ENCODE peak calls at places on chromosomes 2 and 18, in six cellular contexts. Y, F, P, B, K and T are unnamed samples.

GRCh38 chr2:153967248-153967973 is 95.7 kb downstream of the GALNT13 start:
- DNase-seq in Y (no peak), F (no peak), P (no peak), B (no peak), K (no peak), T (no peak)

GRCh38 chr18:61731693-61732376 is 161.0 kb downstream of the RNF152 start:
- DNase-seq in Y (no peak), F (peak; percentile 37), P (peak; percentile 74), B (peak; percentile 87), K (no peak), T (no peak)

GRCh38 chr2:238847841-238848565 is at the start of gene TWIST2:
- DNase-seq in Y (peak; percentile 39), F (peak; percentile 95), P (peak; percentile 94), B (peak; percentile 97), K (peak; percentile 37), T (peak; percentile 60)

GRCh38 chr2:62660582-62661262 is 44.8 kb upstream of the EHBP1 start:
- DNase-seq in Y (no peak), F (peak; percentile 96), P (peak; percentile 95), B (peak; percentile 91), K (no peak), T (no peak)

GRCh38 chr18:76801567-76802505 is 20.5 kb upstream of the ZNF236 start:
- DNase-seq in Y (peak; percentile 57), F (peak; percentile 35), P (peak; percentile 45), B (peak; percentile 32), K (peak; percentile 69), T (peak; percentile 69)

GRCh38 chr18:33034941-33035340 is 262.1 kb upstream of the KLHL14 start:
- DNase-seq in Y (no peak), F (peak; percentile 75), P (peak; percentile 37), B (no peak), K (no peak), T (no peak)

GRCh38 chr2:42922790-42923631 is 130.6 kb upstream of the HAAO start:
- DNase-seq in Y (no peak), F (peak; percentile 94), P (peak; percentile 95), B (peak; percentile 99), K (no peak), T (no peak)

GRCh38 chr2:145874466-145874865 is 1354.5 kb upstream of the ZEB2 start:
- DNase-seq in Y (no peak), F (peak; percentile 59), P (peak; percentile 81), B (peak; percentile 41), K (no peak), T (no peak)

GRCh38 chr18:32896781-32897547 is 124.1 kb upstream of the KLHL14 start:
- DNase-seq in Y (no peak), F (peak; percentile 77), P (peak; percentile 38), B (peak; percentile 62), K (no peak), T (no peak)

GRCh38 chr2:202529389-202529788 is 105.4 kb upstream of the FAM117B start:
- DNase-seq in Y (no peak), F (peak; percentile 76), P (peak; percentile 56), B (peak; percentile 58), K (no peak), T (no peak)

GRCh38 chr2:145194671-145195070 is 674.8 kb upstream of the ZEB2 start:
- DNase-seq in Y (no peak), F (no peak), P (no peak), B (no peak), K (no peak), T (no peak)

GRCh38 chr2:197450485-197450884 is 2.9 kb upstream of the COQ10B start:
- DNase-seq in Y (no peak), F (no peak), P (no peak), B (no peak), K (no peak), T (no peak)

GRCh38 chr2:39515273-39515896 is 78.3 kb upstream of the MAP4K3 start:
- DNase-seq in Y (no peak), F (no peak), P (no peak), B (no peak), K (no peak), T (no peak)

GRCh38 chr2:39517102-39517436 is 80.0 kb upstream of the MAP4K3 start:
- DNase-seq in Y (no peak), F (no peak), P (no peak), B (no peak), K (no peak), T (no peak)

GRCh38 chr2:39515897-39516346 is 78.8 kb upstream of the MAP4K3 start:
- DNase-seq in Y (no peak), F (no peak), P (no peak), B (no peak), K (no peak), T (no peak)

GRCh38 chr2:39517622-39518021 is 80.5 kb upstream of the MAP4K3 start:
- DNase-seq in Y (no peak), F (no peak), P (no peak), B (no peak), K (no peak), T (no peak)

DNA sequence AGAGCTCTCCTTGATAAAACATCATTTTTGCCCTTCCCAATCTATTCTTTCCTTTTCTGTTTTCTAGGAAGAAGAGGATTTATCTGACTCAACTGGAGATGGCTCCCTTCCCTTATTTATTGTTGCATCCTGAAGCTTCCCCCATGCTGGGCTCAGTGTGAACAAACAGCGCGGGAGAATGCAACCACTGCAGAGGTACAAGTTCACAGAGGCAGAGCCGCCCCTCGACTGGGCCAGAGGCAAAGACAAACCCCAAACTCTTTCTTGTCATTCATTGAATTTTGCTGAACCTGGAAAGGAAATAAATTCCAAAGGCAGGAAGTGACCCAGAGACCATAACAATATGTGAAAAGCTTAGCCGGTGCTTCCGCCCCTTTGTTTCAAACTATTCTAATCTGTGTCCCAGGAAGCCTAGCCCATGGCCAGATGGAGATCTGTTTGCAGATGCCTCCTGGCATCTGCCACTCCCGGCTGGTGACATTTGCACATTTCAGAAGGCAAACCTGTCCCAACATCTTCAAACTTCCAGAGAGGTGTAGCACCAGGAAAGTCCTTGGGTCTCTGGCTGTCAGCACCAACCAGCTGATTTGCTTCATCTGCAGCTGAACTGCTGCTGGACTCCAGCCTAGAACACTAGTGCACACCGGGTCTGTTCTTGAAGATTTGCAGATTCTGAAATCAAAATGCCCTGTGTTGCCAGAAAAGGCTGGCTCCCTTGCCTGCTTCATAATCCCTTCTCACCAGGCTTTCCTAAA is 79.4 kb upstream of the MAP4K3 start:
- DNase-seq in Y (no peak), F (peak; percentile 55), P (peak; percentile 71), B (peak; percentile 90), K (peak; percentile 34), T (peak; percentile 21)
- TF ChIP-seq CTCF in Y (no peak), F (no peak), P (no peak), B (no peak), K (no peak), T (no peak)

GRCh38 chr2:69514836-69515235 is 77.6 kb upstream of the NFU1 start:
- DNase-seq in Y (no peak), F (no peak), P (peak; percentile 35), B (peak; percentile 30), K (no peak), T (no peak)

GRCh38 chr2:69512446-69512845 is 75.2 kb upstream of the NFU1 start:
- DNase-seq in Y (no peak), F (no peak), P (no peak), B (no peak), K (no peak), T (no peak)

GRCh38 chr2:69517410-69517809 is 80.2 kb upstream of the NFU1 start:
- DNase-seq in Y (no peak), F (no peak), P (peak; percentile 40), B (peak; percentile 31), K (no peak), T (no peak)

GRCh38 chr2:69510204-69510603 is 73.0 kb upstream of the NFU1 start:
- DNase-seq in Y (no peak), F (no peak), P (no peak), B (no peak), K (no peak), T (no peak)

DNA sequence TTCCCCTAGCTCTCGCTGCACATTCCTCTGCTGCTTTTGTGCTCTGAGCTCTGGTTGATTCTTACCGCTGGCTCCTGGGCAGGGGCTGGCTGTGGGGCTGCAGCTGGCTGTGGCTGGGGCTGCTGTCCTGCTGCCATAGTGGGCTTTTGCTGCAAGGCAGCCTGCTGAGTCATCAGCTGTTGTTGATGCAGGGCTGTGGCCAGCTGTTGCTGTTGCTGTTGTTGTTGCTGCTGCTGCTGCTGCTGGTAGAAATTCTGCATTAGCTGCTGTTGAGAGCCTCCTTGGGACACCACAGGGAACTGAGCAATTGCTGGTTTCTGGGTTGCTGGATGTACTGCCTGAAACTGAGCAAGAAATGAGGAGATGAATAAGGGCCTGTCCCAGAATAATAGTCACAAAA is 77.2 kb upstream of the NFU1 start:
- DNase-seq in Y (no peak), F (peak; percentile 89), P (peak; percentile 75), B (peak; percentile 72), K (no peak), T (peak; percentile 84)
- TF ChIP-seq CTCF in Y (no peak), F (no peak), P (no peak), B (no peak), K (no peak), T (no peak)

GRCh38 chr2:231260442-231260841 is 62.0 kb downstream of the ARMC9 start:
- DNase-seq in Y (no peak), F (peak; percentile 43), P (peak; percentile 40), B (peak; percentile 17), K (no peak), T (no peak)
- TF ChIP-seq CTCF in Y (no peak), F (no peak), P (no peak), B (no peak), K (no peak), T (no peak)

DNA sequence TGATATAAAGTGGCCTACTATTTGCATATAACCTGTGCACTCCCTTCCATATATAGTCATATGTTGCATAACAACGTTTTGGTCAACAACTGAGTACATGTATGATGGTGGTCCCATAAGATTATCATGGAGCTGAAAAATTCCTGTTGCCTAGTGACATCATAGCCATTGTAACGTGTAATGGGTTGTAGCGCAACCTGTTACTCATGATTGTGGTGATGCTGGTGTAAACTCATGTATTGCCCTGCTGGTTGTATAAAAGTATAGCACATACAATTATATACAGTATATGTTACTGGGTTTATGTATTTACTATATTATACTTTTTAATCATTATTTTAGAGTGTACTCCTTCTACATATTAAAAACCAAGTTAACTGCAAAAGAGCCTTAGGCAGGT is 144.8 kb upstream of the IL1R2 start:
- DNase-seq in Y (no peak), F (no peak), P (peak; percentile 62), B (no peak), K (no peak), T (no peak)
- TF ChIP-seq CTCF in Y (no peak), F (no peak), P (no peak), B (no peak), K (no peak), T (no peak)

DNA sequence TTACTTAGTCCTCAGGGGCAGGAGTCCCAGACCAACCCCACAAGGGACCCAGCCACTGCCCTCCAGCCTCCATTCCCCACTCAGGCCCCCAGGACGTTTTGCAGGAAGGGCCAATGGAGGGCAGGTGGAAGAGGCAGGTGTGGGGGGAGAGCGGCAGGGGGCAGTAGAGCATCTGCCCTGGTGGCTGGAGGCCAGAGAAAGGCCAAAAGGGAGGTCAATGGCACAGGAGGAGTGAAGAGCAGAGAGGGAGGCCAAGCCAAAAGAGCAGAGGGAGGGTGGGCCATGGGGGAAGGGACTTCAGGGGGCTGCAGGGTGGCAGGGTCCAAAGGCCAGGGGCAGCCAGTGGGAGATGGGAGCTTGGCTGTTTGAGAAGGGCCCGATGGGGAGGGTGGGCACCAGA is 17.3 kb upstream of the GPR55 start:
- DNase-seq in Y (no peak), F (no peak), P (no peak), B (no peak), K (no peak), T (no peak)
- TF ChIP-seq CTCF in Y (no peak), F (no peak), P (no peak), B (no peak), K (no peak), T (no peak)

GRCh38 chr2:167964650-167965404 is 282.6 kb downstream of the STK39 start:
- DNase-seq in Y (no peak), F (no peak), P (peak; percentile 20), B (peak; percentile 25), K (no peak), T (no peak)
- TF ChIP-seq CTCF in Y (peak; percentile 48), F (peak; percentile 22), P (peak; percentile 36), B (peak; percentile 6), K (peak; percentile 38), T (no peak)